ENCODE peak calls at places on chromosomes 6 and 20, in four cellular contexts. R is BJ, T is substantia nigra, O is cardiac muscle cell. E is an unnamed sample.

GRCh38 chr6:115773741-115774140 is 286.9 kb downstream of the FRK start:
- DNase-seq in R (no peak), T (no peak), O (no peak), E (no peak)

GRCh38 chr6:127710668-127711067 is 133.7 kb downstream of the C6orf58 start:
- DNase-seq in R (no peak), T (no peak), O (no peak), E (no peak)

GRCh38 chr6:157714153-157714490 is 108.9 kb upstream of the SNX9 start:
- DNase-seq in R (peak; percentile 95), T (no peak), O (peak; percentile 15), E (no peak)

GRCh38 chr6:4435981-4436445 is 300.6 kb upstream of the ECI2 start:
- DNase-seq in R (no peak), T (no peak), O (peak; percentile 62), E (no peak)

GRCh38 chr6:44255848-44256247 is 1.5 kb downstream of the SLC35B2 start:
- DNase-seq in R (no peak), T (no peak), O (no peak), E (no peak)

GRCh38 chr6:113854531-113855499 is 2.3 kb upstream of the MARCKS start:
- DNase-seq in R (no peak), T (peak; percentile 69), O (peak; percentile 85), E (peak; percentile 73)

GRCh38 chr6:146289816-146290588 is 253.6 kb upstream of the RAB32 start:
- DNase-seq in R (peak; percentile 60), T (no peak), O (no peak), E (no peak)

GRCh38 chr6:45415778-45416518 is 38.2 kb upstream of the SUPT3H start:
- DNase-seq in R (no peak), T (no peak), O (no peak), E (no peak)

GRCh38 chr20:63698739-63699465 is 2.5 kb downstream of the TNFRSF6B start:
- DNase-seq in R (peak; percentile 51), T (no peak), O (no peak), E (no peak)

GRCh38 chr6:7424967-7425807 is 35.6 kb downstream of the RIOK1 start:
- DNase-seq in R (no peak), T (no peak), O (peak; percentile 62), E (no peak)

GRCh38 chr6:130913119-130913518 is 85.9 kb downstream of the SMLR1 start:
- DNase-seq in R (no peak), T (no peak), O (no peak), E (no peak)

GRCh38 chr6:10558575-10558974 is 37.4 kb downstream of the GCNT2 start:
- DNase-seq in R (no peak), T (no peak), O (peak; percentile 22), E (no peak)

GRCh38 chr20:34017610-34018009 is 23.9 kb downstream of the RALY start:
- DNase-seq in R (peak; percentile 57), T (no peak), O (no peak), E (no peak)

GRCh38 chr6:14381225-14381887 is 263.8 kb downstream of the CD83 start:
- DNase-seq in R (no peak), T (no peak), O (no peak), E (no peak)

GRCh38 chr6:9532621-9533557 is 882.0 kb downstream of the TFAP2A start:
- DNase-seq in R (peak; percentile 22), T (no peak), O (no peak), E (no peak)

GRCh38 chr6:43395822-43396221 is 26.4 kb upstream of the ZNF318 start:
- DNase-seq in R (no peak), T (no peak), O (no peak), E (no peak)

GRCh38 chr20:49676581-49677291 is 36.9 kb downstream of the B4GALT5 start:
- DNase-seq in R (no peak), T (no peak), O (no peak), E (no peak)

GRCh38 chr6:158756126-158756525 is 63.0 kb downstream of the EZR start:
- DNase-seq in R (no peak), T (no peak), O (no peak), E (no peak)

GRCh38 chr6:133995758-133996157 is 42.7 kb downstream of the TBPL1 start:
- DNase-seq in R (no peak), T (no peak), O (no peak), E (no peak)

GRCh38 chr6:52377538-52378221 is 15.7 kb downstream of the PAQR8 start:
- DNase-seq in R (no peak), T (no peak), O (no peak), E (no peak)

GRCh38 chr20:48846516-48847492 is 19.0 kb upstream of the PREX1 start:
- DNase-seq in R (no peak), T (no peak), O (peak; percentile 65), E (no peak)

GRCh38 chr20:38995536-38996044 is 33.4 kb downstream of the DHX35 start:
- DNase-seq in R (no peak), T (no peak), O (no peak), E (no peak)

GRCh38 chr6:139256087-139256486 is 35.7 kb downstream of the TXLNB start:
- DNase-seq in R (peak; percentile 35), T (no peak), O (no peak), E (no peak)

GRCh38 chr20:49583669-49584417 is 15.9 kb upstream of the PTGIS start:
- DNase-seq in R (peak; percentile 85), T (no peak), O (peak; percentile 32), E (no peak)

GRCh38 chr6:110307368-110307767 is 50.8 kb downstream of the METTL24 start:
- DNase-seq in R (no peak), T (no peak), O (no peak), E (no peak)

GRCh38 chr6:166611631-166612030 is 15.4 kb downstream of the RPS6KA2 start:
- DNase-seq in R (no peak), T (no peak), O (no peak), E (no peak)

GRCh38 chr20:50029697-50030428 is 47.1 kb downstream of the SNAI1 start:
- DNase-seq in R (peak; percentile 72), T (no peak), O (no peak), E (no peak)

GRCh38 chr6:139133272-139133671 is 1.6 kb upstream of the HECA start:
- DNase-seq in R (no peak), T (no peak), O (no peak), E (no peak)

GRCh38 chr20:63128367-63128766 is 87.6 kb downstream of the YTHDF1 start:
- DNase-seq in R (no peak), T (no peak), O (no peak), E (no peak)

GRCh38 chr6:31114970-31115849 is 610 bp downstream of the PSORS1C1 start:
- DNase-seq in R (no peak), T (no peak), O (no peak), E (no peak)

GRCh38 chr6:44679906-44680698 is 292.6 kb downstream of the CDC5L start:
- DNase-seq in R (no peak), T (no peak), O (no peak), E (no peak)

GRCh38 chr20:61391812-61392520 is 139.9 kb downstream of the CDH4 start:
- DNase-seq in R (no peak), T (no peak), O (no peak), E (no peak)

GRCh38 chr6:113120214-113120576 is 737.0 kb upstream of the MARCKS start:
- DNase-seq in R (peak; percentile 98), T (no peak), O (no peak), E (no peak)